ENCODE peak calls at places on chromosome 10, in nine cellular contexts. K is islet precursor cell; Q is HFFc6; M is CD4-positive, alpha-beta T cell; P is GM06990; O is hippocampal formation; E is activated naive CD4-positive, alpha-beta T cell; T is KBM-7; H is Daoy. W is an unnamed sample.

GRCh38 chr10:79296431-79296830 is 50.8 kb upstream of the PPIF start:
- DNase-seq in K (no peak), Q (no peak), M (no peak), P (no peak), O (no peak), E (no peak), T (no peak), H (no peak), W (no peak)

GRCh38 chr10:86827639-86828038 is 71.2 kb downstream of the BMPR1A start:
- DNase-seq in K (peak; percentile 65), Q (no peak), M (no peak), P (no peak), O (no peak), E (no peak), T (no peak), H (no peak), W (no peak)

GRCh38 chr10:92901819-92902234 is 53.5 kb downstream of the EXOC6 start:
- DNase-seq in K (no peak), Q (no peak), M (peak; percentile 10), P (peak; percentile 39), O (no peak), E (no peak), T (no peak), H (no peak), W (no peak)

GRCh38 chr10:114068054-114068707 is 24.5 kb downstream of the ADRB1 start:
- DNase-seq in K (no peak), Q (no peak), M (no peak), P (no peak), O (no peak), E (no peak), T (no peak), H (peak; percentile 36), W (no peak)

GRCh38 chr10:60611291-60611747 is 167.0 kb upstream of the CDK1 start:
- DNase-seq in K (peak; percentile 57), Q (peak; percentile 37), M (no peak), P (no peak), O (no peak), E (peak; percentile 0), T (no peak), H (peak; percentile 81), W (no peak)

GRCh38 chr10:89032141-89032814 is 41.7 kb downstream of the FAS start:
- DNase-seq in K (peak; percentile 69), Q (peak; percentile 53), M (no peak), P (peak; percentile 21), O (no peak), E (no peak), T (peak; percentile 47), H (peak; percentile 84), W (no peak)

GRCh38 chr10:70761031-70761601 is 24.1 kb downstream of the TBATA start:
- DNase-seq in K (no peak), Q (peak; percentile 27), M (no peak), P (no peak), O (no peak), E (no peak), T (no peak), H (no peak), W (peak; percentile 8)

GRCh38 chr10:115968236-115968635 is 304.8 kb downstream of the GFRA1 start:
- DNase-seq in K (no peak), Q (no peak), M (no peak), P (no peak), O (no peak), E (no peak), T (no peak), H (no peak), W (no peak)

GRCh38 chr10:75043256-75044121 is 68.0 kb upstream of the SAMD8 start:
- DNase-seq in K (no peak), Q (no peak), M (peak; percentile 10), P (no peak), O (no peak), E (no peak), T (no peak), H (no peak), W (no peak)